ENCODE peak calls at places on chromosome 11, in four cellular contexts. One of them, this sample, is unnamed.

GRCh38 chr11:128691802-128692749 is 1.8 kb upstream of the FLI1 start:
- DNase-seq in HCT116: no peak
- DNase-seq in progenitor cell of endocrine pancreas: no peak
- DNase-seq in neural crest cell: no peak
- DNase-seq in this sample: no peak

GRCh38 chr11:130488187-130489026 is 40.0 kb downstream of the ADAMTS15 start:
- DNase-seq in HCT116: no peak
- DNase-seq in progenitor cell of endocrine pancreas: no peak
- DNase-seq in neural crest cell: no peak
- DNase-seq in this sample: no peak

GRCh38 chr11:9814108-9814507 is 150.2 kb downstream of the SWAP70 start:
- DNase-seq in HCT116: no peak
- DNase-seq in progenitor cell of endocrine pancreas: no peak
- DNase-seq in neural crest cell: no peak
- DNase-seq in this sample: no peak

GRCh38 chr11:134033276-134033675 is 35.6 kb upstream of the JAM3 start:
- DNase-seq in HCT116: no peak
- DNase-seq in progenitor cell of endocrine pancreas: no peak
- DNase-seq in neural crest cell: no peak
- DNase-seq in this sample: no peak

GRCh38 chr11:110912437-110912836 is 200.2 kb upstream of the ARHGAP20 start:
- DNase-seq in HCT116: no peak
- DNase-seq in progenitor cell of endocrine pancreas: no peak
- DNase-seq in neural crest cell: no peak
- DNase-seq in this sample: no peak

GRCh38 chr11:127066426-127067090 is 66.0 kb upstream of the KIRREL3 start:
- DNase-seq in HCT116: no peak
- DNase-seq in progenitor cell of endocrine pancreas: no peak
- DNase-seq in neural crest cell: no peak
- DNase-seq in this sample: no peak

GRCh38 chr11:65496304-65497140 is 2.3 kb upstream of the MALAT1 start:
- DNase-seq in HCT116: no peak
- DNase-seq in progenitor cell of endocrine pancreas: no peak
- DNase-seq in neural crest cell: no peak
- DNase-seq in this sample: no peak

GRCh38 chr11:43969543-43969942 is 27.1 kb downstream of the C11orf96 start:
- DNase-seq in HCT116: no peak
- DNase-seq in progenitor cell of endocrine pancreas: no peak
- DNase-seq in neural crest cell: no peak
- DNase-seq in this sample: no peak

GRCh38 chr11:61042961-61043540 is 59.2 kb upstream of the CD5 start:
- DNase-seq in HCT116: no peak
- DNase-seq in progenitor cell of endocrine pancreas: no peak
- DNase-seq in neural crest cell: no peak
- DNase-seq in this sample: no peak

DNA sequence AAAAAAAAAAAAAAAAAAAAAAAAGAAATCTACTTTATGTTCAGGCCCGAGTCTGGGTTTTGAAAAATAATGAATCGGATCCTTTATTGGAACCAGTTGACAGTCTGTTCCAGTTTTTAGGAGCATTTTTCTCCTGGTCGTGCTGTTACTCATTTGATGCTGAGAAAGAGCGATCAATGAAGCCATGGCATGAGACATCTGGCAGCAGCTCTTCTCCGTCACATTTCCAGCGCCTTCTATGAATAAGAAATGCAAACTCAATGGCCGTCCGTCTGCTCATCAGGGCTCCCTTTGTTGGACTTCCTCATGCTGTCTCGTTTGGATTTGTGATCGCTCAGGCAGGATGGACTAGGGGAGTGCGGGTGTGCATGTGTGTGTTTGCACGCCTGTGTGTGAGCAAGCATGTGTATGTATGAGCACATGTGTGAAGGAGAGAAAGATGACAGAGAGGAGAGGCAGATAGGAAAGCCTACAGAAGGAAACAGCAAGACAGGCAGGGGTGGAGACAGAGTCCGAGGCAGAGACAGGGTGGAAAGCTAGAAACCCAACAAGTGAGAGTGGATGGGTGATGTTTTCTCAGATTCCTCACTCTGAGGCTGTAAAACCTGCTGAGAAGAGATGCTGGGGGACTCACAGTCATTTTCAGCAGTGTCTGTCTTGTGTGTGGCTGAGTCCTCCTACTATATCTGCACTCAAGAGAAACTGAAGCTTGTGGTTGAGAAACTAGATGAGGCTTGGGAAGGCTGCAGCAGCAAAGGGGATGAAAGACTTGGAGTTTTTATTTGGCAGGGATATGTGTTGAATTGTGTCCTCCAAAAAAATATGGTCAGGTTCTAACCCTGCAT is 56.0 kb upstream of the CLMP start:
- DNase-seq in HCT116: no peak
- DNase-seq in progenitor cell of endocrine pancreas: no peak
- DNase-seq in neural crest cell: no peak
- DNase-seq in this sample: no peak
- TF ChIP-seq CTCF in HCT116: no peak
- TF ChIP-seq CTCF in progenitor cell of endocrine pancreas: no peak
- TF ChIP-seq CTCF in neural crest cell: no peak
- TF ChIP-seq CTCF in this sample: no peak

DNA sequence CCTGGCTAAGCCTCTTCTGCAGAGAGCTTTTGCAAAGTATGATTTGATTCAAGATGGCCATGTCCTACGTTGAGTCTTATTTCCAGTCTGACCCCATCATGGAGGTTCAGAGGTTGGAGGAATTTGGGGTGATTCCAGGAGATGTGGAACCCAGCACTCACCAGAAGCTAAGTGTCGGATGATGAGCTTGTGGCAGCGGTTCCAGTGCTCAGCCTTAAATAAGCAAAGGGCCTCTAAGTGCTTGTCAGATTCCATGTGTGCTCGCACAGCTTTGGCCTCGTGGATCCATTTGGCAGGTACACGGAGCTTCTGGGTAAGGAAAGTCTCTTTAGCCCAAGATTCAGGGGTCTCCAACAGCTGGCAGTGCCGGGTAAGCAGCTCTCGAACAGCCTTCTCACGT is 11.9 kb upstream of the CHRNA10 start:
- DNase-seq in HCT116: no peak
- DNase-seq in progenitor cell of endocrine pancreas: no peak
- DNase-seq in neural crest cell: no peak
- DNase-seq in this sample: no peak
- TF ChIP-seq CTCF in HCT116: no peak
- TF ChIP-seq CTCF in progenitor cell of endocrine pancreas: no peak
- TF ChIP-seq CTCF in neural crest cell: no peak
- TF ChIP-seq CTCF in this sample: no peak

GRCh38 chr11:87463486-87464102 is 425.9 kb downstream of the TMEM135 start:
- DNase-seq in HCT116: peak
- DNase-seq in progenitor cell of endocrine pancreas: no peak
- DNase-seq in neural crest cell: peak
- DNase-seq in this sample: peak
- TF ChIP-seq CTCF in HCT116: peak
- TF ChIP-seq CTCF in progenitor cell of endocrine pancreas: peak
- TF ChIP-seq CTCF in neural crest cell: peak
- TF ChIP-seq CTCF in this sample: peak

DNA sequence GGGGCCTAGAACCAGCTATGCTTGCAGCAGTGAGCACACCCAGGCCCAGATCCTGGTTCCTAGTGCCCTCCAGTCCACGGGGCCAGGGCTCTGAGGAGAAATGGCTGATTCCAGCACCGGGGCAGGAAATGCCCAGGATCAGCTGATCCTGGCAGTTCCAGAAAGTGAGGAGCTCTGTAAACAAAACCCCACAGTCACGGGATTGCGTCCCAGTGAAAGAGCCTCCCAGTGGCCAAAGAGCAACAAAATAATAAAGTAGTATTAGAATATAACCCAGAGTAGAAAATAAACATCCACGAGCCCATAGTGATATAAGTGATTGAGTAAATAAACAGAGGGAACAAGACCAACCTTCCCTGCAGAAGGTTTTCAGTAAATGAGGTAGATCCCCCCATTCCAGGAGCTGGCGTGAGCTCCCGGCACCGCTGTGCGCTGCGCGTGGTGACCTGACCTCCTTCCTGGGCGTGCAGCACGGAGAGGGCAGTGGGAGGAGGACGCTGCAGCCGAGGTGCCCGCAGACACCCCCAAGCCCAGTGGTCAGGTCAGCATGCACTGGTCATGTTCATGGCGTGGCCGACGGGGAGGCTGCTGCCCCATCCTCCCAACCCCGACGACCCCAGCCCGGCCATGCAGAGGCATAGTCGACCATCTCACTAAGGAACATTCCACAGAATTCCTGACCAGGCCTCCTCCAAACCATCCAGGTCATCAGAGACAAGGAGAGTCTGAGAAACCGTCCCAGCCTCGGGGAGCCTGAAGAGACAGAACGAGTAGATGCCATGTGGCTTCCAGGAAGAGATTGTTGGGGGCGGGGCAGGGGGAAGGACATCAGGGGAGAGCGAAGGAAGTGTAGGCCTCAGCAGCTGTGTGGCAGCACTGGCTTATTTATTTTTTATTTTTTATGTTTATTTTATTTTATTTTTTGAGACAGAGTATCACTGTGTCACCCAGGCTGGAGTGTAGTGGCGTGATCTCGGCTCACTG is 19.9 kb downstream of the PTDSS2 start:
- DNase-seq in HCT116: no peak
- DNase-seq in progenitor cell of endocrine pancreas: no peak
- DNase-seq in neural crest cell: no peak
- DNase-seq in this sample: no peak
- TF ChIP-seq CTCF in HCT116: no peak
- TF ChIP-seq CTCF in progenitor cell of endocrine pancreas: no peak
- TF ChIP-seq CTCF in neural crest cell: no peak
- TF ChIP-seq CTCF in this sample: peak

GRCh38 chr11:11552688-11553087 is 69.1 kb downstream of the GALNT18 start:
- DNase-seq in HCT116: no peak
- DNase-seq in progenitor cell of endocrine pancreas: peak
- DNase-seq in neural crest cell: no peak
- DNase-seq in this sample: peak
- TF ChIP-seq CTCF in HCT116: no peak
- TF ChIP-seq CTCF in progenitor cell of endocrine pancreas: no peak
- TF ChIP-seq CTCF in neural crest cell: no peak
- TF ChIP-seq CTCF in this sample: no peak

DNA sequence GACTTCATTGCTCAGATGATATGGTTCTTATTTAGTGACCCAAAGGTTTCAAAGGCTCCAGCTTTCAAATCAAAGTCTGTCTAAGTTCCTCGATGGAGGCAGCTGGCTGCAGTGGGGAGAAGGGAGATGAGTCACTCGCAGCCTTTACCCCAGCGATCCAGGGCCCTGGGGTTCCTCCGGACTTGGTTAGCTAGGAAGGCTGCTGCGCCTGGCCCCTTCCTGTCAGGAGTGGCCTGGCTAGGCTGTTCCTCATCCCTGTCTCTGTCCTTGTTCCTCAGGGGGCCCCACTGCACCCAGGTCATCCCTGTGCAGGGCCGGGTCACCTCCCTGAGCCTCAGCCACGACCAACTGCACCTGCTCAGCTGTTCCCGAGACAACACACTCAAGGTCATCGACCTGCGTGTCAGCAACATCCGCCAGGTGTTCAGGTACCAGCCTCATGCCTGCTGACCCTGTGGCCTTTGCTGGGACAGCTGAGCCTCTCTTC is 13.9 kb downstream of the ATG16L2 start:
- DNase-seq in HCT116: no peak
- DNase-seq in progenitor cell of endocrine pancreas: no peak
- DNase-seq in neural crest cell: no peak
- DNase-seq in this sample: no peak
- TF ChIP-seq CTCF in HCT116: no peak
- TF ChIP-seq CTCF in progenitor cell of endocrine pancreas: no peak
- TF ChIP-seq CTCF in neural crest cell: no peak
- TF ChIP-seq CTCF in this sample: no peak

GRCh38 chr11:40129276-40129675 is 1330.2 kb downstream of the LRRC4C start:
- DNase-seq in HCT116: no peak
- DNase-seq in progenitor cell of endocrine pancreas: no peak
- DNase-seq in neural crest cell: no peak
- DNase-seq in this sample: no peak
- TF ChIP-seq CTCF in HCT116: no peak
- TF ChIP-seq CTCF in progenitor cell of endocrine pancreas: peak
- TF ChIP-seq CTCF in neural crest cell: peak
- TF ChIP-seq CTCF in this sample: no peak

This sample was measured in foreskin keratinocyte.